ENCODE peak calls at places on chromosomes 12 and 14, in seven cellular contexts. One of them, this sample, is unnamed.

GRCh38 chr14:92680781-92681650 is 67.4 kb downstream of the LGMN start:
- DNase-seq in nephron progenitor cell: peak
- DNase-seq in fibroblast of mammary gland: peak
- DNase-seq in fibroblast of villous mesenchyme: peak
- DNase-seq in cardiac muscle cell: peak
- DNase-seq in progenitor cell of endocrine pancreas: peak
- DNase-seq in fibroblast of lung: peak
- DNase-seq in this sample: peak

GRCh38 chr12:122326597-122326996 is 60.3 kb upstream of the VPS33A start:
- DNase-seq in progenitor cell of endocrine pancreas: no peak
- DNase-seq in fibroblast of mammary gland: no peak
- DNase-seq in fibroblast of villous mesenchyme: no peak
- DNase-seq in fibroblast of lung: peak
- DNase-seq in nephron progenitor cell: no peak
- DNase-seq in cardiac muscle cell: no peak
- DNase-seq in this sample: no peak

GRCh38 chr12:113333877-113334785 is 778 bp downstream of the SLC8B1 start:
- DNase-seq in progenitor cell of endocrine pancreas: no peak
- DNase-seq in fibroblast of lung: no peak
- DNase-seq in cardiac muscle cell: no peak
- DNase-seq in nephron progenitor cell: no peak
- DNase-seq in fibroblast of mammary gland: no peak
- DNase-seq in fibroblast of villous mesenchyme: peak
- DNase-seq in this sample: no peak

GRCh38 chr12:31756977-31757420 is 28.2 kb upstream of the AMN1 start:
- DNase-seq in fibroblast of villous mesenchyme: peak
- DNase-seq in fibroblast of mammary gland: peak
- DNase-seq in nephron progenitor cell: no peak
- DNase-seq in cardiac muscle cell: no peak
- DNase-seq in progenitor cell of endocrine pancreas: no peak
- DNase-seq in fibroblast of lung: peak
- DNase-seq in this sample: no peak

GRCh38 chr12:92064420-92064819 is 81.2 kb downstream of the BTG1 start:
- DNase-seq in fibroblast of villous mesenchyme: peak
- DNase-seq in fibroblast of mammary gland: no peak
- DNase-seq in fibroblast of lung: no peak
- DNase-seq in progenitor cell of endocrine pancreas: no peak
- DNase-seq in cardiac muscle cell: peak
- DNase-seq in nephron progenitor cell: no peak
- DNase-seq in this sample: no peak

GRCh38 chr14:69363055-69363454 is 35.0 kb downstream of the ERH start:
- DNase-seq in fibroblast of mammary gland: peak
- DNase-seq in cardiac muscle cell: peak
- DNase-seq in fibroblast of lung: peak
- DNase-seq in nephron progenitor cell: peak
- DNase-seq in progenitor cell of endocrine pancreas: no peak
- DNase-seq in fibroblast of villous mesenchyme: peak
- DNase-seq in this sample: peak

GRCh38 chr14:49250517-49250916 is 335.7 kb downstream of the RPS29 start:
- DNase-seq in fibroblast of villous mesenchyme: no peak
- DNase-seq in nephron progenitor cell: no peak
- DNase-seq in fibroblast of mammary gland: no peak
- DNase-seq in cardiac muscle cell: no peak
- DNase-seq in fibroblast of lung: no peak
- DNase-seq in progenitor cell of endocrine pancreas: no peak
- DNase-seq in this sample: no peak

GRCh38 chr14:69226736-69227135 is 33.2 kb upstream of the GALNT16 start:
- DNase-seq in fibroblast of lung: peak
- DNase-seq in cardiac muscle cell: no peak
- DNase-seq in fibroblast of villous mesenchyme: peak
- DNase-seq in progenitor cell of endocrine pancreas: no peak
- DNase-seq in nephron progenitor cell: no peak
- DNase-seq in fibroblast of mammary gland: no peak
- DNase-seq in this sample: no peak

GRCh38 chr12:52231305-52232232 is 1.5 kb upstream of the KRT7 start:
- DNase-seq in cardiac muscle cell: no peak
- DNase-seq in nephron progenitor cell: no peak
- DNase-seq in fibroblast of lung: no peak
- DNase-seq in fibroblast of mammary gland: no peak
- DNase-seq in progenitor cell of endocrine pancreas: no peak
- DNase-seq in fibroblast of villous mesenchyme: no peak
- DNase-seq in this sample: no peak

GRCh38 chr14:55353686-55354467 is 57.8 kb downstream of the ATG14 start:
- DNase-seq in fibroblast of mammary gland: no peak
- DNase-seq in fibroblast of villous mesenchyme: no peak
- DNase-seq in progenitor cell of endocrine pancreas: no peak
- DNase-seq in cardiac muscle cell: no peak
- DNase-seq in nephron progenitor cell: no peak
- DNase-seq in fibroblast of lung: no peak
- DNase-seq in this sample: no peak

GRCh38 chr12:106736051-106736957 is 38.2 kb upstream of the RIC8B start:
- DNase-seq in cardiac muscle cell: no peak
- DNase-seq in fibroblast of villous mesenchyme: no peak
- DNase-seq in nephron progenitor cell: no peak
- DNase-seq in fibroblast of lung: no peak
- DNase-seq in fibroblast of mammary gland: no peak
- DNase-seq in progenitor cell of endocrine pancreas: no peak
- DNase-seq in this sample: no peak

GRCh38 chr14:61609143-61609851 is 86.0 kb upstream of the HIF1A start:
- DNase-seq in fibroblast of mammary gland: peak
- DNase-seq in fibroblast of lung: peak
- DNase-seq in progenitor cell of endocrine pancreas: no peak
- DNase-seq in fibroblast of villous mesenchyme: no peak
- DNase-seq in nephron progenitor cell: no peak
- DNase-seq in cardiac muscle cell: no peak
- DNase-seq in this sample: peak

GRCh38 chr14:102280376-102280962 is 24.5 kb downstream of the MOK start:
- DNase-seq in fibroblast of lung: peak
- DNase-seq in cardiac muscle cell: no peak
- DNase-seq in fibroblast of villous mesenchyme: peak
- DNase-seq in nephron progenitor cell: no peak
- DNase-seq in fibroblast of mammary gland: peak
- DNase-seq in progenitor cell of endocrine pancreas: no peak
- DNase-seq in this sample: no peak

GRCh38 chr12:7709969-7710368 is 1.3 kb upstream of the DPPA3 start:
- DNase-seq in fibroblast of lung: no peak
- DNase-seq in cardiac muscle cell: peak
- DNase-seq in nephron progenitor cell: no peak
- DNase-seq in fibroblast of villous mesenchyme: no peak
- DNase-seq in fibroblast of mammary gland: no peak
- DNase-seq in progenitor cell of endocrine pancreas: no peak
- DNase-seq in this sample: no peak

GRCh38 chr12:57389033-57389432 is 41.8 kb downstream of the R3HDM2 start:
- DNase-seq in fibroblast of mammary gland: peak
- DNase-seq in nephron progenitor cell: no peak
- DNase-seq in fibroblast of lung: peak
- DNase-seq in fibroblast of villous mesenchyme: peak
- DNase-seq in progenitor cell of endocrine pancreas: no peak
- DNase-seq in cardiac muscle cell: no peak
- DNase-seq in this sample: no peak

GRCh38 chr14:22271838-22272237 is 317.2 kb downstream of the DAD1 start:
- DNase-seq in fibroblast of mammary gland: no peak
- DNase-seq in progenitor cell of endocrine pancreas: no peak
- DNase-seq in nephron progenitor cell: no peak
- DNase-seq in fibroblast of villous mesenchyme: no peak
- DNase-seq in cardiac muscle cell: no peak
- DNase-seq in fibroblast of lung: no peak
- DNase-seq in this sample: no peak

GRCh38 chr14:76965232-76965631 is 63.3 kb downstream of the IRF2BPL start:
- DNase-seq in fibroblast of lung: no peak
- DNase-seq in progenitor cell of endocrine pancreas: no peak
- DNase-seq in fibroblast of mammary gland: no peak
- DNase-seq in nephron progenitor cell: no peak
- DNase-seq in cardiac muscle cell: no peak
- DNase-seq in fibroblast of villous mesenchyme: no peak
- DNase-seq in this sample: no peak

GRCh38 chr12:48004039-48004940 is at the start of gene COL2A1:
- DNase-seq in fibroblast of lung: no peak
- DNase-seq in progenitor cell of endocrine pancreas: peak
- DNase-seq in fibroblast of mammary gland: no peak
- DNase-seq in nephron progenitor cell: peak
- DNase-seq in cardiac muscle cell: peak
- DNase-seq in fibroblast of villous mesenchyme: peak
- DNase-seq in this sample: peak

GRCh38 chr12:100138048-100138907 is 4.4 kb downstream of the BLTP3B start:
- DNase-seq in fibroblast of lung: no peak
- DNase-seq in nephron progenitor cell: no peak
- DNase-seq in fibroblast of mammary gland: peak
- DNase-seq in fibroblast of villous mesenchyme: peak
- DNase-seq in progenitor cell of endocrine pancreas: no peak
- DNase-seq in cardiac muscle cell: peak
- DNase-seq in this sample: no peak

GRCh38 chr14:103392572-103392971 is 7.4 kb downstream of the MARK3 start:
- DNase-seq in fibroblast of mammary gland: no peak
- DNase-seq in nephron progenitor cell: no peak
- DNase-seq in fibroblast of lung: no peak
- DNase-seq in cardiac muscle cell: no peak
- DNase-seq in fibroblast of villous mesenchyme: no peak
- DNase-seq in progenitor cell of endocrine pancreas: no peak
- DNase-seq in this sample: no peak

GRCh38 chr12:63440063-63440462 is 228.2 kb downstream of the DPY19L2 start:
- DNase-seq in fibroblast of lung: no peak
- DNase-seq in cardiac muscle cell: no peak
- DNase-seq in fibroblast of mammary gland: no peak
- DNase-seq in progenitor cell of endocrine pancreas: no peak
- DNase-seq in fibroblast of villous mesenchyme: no peak
- DNase-seq in nephron progenitor cell: no peak
- DNase-seq in this sample: no peak

DNA sequence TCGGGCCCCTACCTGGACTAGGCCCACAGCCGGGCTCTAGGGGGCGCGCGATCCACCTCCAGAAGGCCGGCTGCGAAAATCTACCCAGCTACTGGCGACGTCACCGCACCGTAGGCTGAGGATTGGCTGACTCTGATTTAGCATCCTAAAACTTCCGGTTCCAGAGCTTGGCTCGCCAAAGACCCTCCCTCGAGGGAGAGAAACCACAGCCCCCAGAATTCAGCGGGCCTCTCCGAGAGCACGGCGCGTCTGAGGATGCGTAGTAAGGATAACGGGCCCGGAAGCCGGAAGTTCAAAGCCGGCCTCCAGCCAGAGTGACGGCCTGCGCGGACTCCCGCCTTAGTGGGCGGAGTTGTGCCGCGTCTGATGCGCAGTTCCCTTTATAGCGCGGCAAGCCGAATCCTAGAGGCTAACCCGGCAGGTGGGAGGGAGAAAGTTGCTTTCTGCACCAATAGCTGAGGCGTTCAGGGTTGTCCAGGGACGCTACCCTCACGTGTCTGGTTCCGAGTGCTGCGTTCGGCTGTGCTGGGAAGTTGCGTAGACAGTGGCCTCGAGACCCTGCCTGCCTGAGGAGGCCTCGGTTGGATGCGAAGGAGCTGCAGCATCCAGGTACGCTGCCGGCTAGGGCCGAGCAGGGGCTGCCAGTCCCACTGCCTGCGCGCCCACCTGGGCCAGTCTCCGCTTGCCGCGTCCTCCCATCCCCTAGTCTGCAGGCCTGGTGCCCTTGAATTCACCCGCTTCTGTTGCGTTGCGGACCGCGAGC is at the start of gene COX14:
- DNase-seq in progenitor cell of endocrine pancreas: peak
- DNase-seq in nephron progenitor cell: peak
- DNase-seq in cardiac muscle cell: peak
- DNase-seq in fibroblast of villous mesenchyme: peak
- DNase-seq in fibroblast of lung: peak
- DNase-seq in fibroblast of mammary gland: peak
- DNase-seq in this sample: peak
- TF ChIP-seq CTCF in progenitor cell of endocrine pancreas: peak
- TF ChIP-seq CTCF in nephron progenitor cell: peak
- TF ChIP-seq CTCF in cardiac muscle cell: peak
- TF ChIP-seq CTCF in fibroblast of villous mesenchyme: peak
- TF ChIP-seq CTCF in fibroblast of lung: peak
- TF ChIP-seq CTCF in fibroblast of mammary gland: peak
- TF ChIP-seq CTCF in this sample: peak

DNA sequence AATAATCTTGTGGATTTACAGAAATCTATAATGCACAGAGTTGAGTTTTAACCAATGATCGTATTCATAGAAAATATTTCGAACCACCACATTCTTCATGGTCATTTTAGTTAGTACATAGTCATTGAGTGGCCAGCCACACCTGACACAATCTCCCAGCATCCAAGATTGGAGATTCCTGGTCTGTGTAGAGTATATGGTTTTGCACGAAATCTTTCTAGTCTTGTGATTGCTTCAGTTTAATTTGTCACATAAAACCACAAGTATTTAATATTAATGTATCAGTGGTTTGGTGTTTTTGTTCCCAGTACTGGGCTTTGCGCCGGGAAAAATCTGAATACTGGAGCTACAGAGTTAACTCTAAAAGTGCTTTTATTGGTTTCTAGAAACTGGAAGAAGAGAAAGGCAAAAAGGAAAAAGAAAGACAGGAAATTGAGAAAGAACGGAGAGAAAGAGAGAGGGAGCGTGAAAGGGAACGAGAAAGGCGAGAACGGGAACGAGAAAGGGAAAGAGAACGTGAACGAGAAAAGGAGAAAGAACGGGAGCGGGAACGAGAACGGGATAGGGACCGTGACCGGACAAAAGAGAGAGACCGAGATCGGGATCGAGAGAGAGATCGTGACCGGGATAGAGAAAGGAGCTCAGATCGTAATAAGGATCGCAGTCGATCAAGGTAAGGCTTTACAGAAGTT is 33.4 kb upstream of the PSEN1 start:
- DNase-seq in cardiac muscle cell: no peak
- DNase-seq in nephron progenitor cell: no peak
- DNase-seq in fibroblast of villous mesenchyme: no peak
- DNase-seq in fibroblast of mammary gland: no peak
- DNase-seq in fibroblast of lung: peak
- DNase-seq in progenitor cell of endocrine pancreas: no peak
- DNase-seq in this sample: no peak
- TF ChIP-seq CTCF in cardiac muscle cell: no peak
- TF ChIP-seq CTCF in nephron progenitor cell: no peak
- TF ChIP-seq CTCF in fibroblast of villous mesenchyme: no peak
- TF ChIP-seq CTCF in fibroblast of mammary gland: no peak
- TF ChIP-seq CTCF in fibroblast of lung: no peak
- TF ChIP-seq CTCF in progenitor cell of endocrine pancreas: no peak
- TF ChIP-seq CTCF in this sample: no peak

DNA sequence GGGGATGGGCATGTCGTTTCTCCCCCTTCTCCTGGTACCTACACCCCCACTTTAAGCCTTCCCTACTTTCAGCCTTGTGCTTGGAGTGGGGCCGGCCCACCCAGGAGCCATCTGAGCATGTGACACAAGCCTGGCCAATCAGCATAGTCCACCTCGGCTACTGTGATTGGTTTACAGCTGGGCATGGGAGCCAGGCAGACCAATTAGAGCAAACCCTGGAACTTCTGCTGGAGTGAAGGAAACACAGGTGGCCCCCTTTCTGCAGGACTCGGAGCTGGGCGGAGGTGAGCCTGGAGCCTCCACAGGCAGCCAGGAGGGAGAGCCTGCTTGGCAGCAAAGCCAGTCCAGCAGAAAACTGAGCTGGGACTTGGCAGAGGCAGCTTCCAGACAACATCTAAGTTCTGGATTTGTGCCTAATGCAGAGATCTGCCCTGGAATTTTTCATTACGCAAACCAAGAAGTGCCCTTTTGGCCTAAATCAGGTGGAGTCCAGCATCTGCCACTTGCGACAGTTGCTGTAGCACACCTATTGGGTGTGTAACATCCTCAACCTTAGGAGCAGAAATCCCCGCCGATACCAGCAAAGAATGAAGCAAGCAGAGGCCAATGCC is 59.5 kb downstream of the SCARB1 start:
- DNase-seq in cardiac muscle cell: no peak
- DNase-seq in fibroblast of mammary gland: peak
- DNase-seq in progenitor cell of endocrine pancreas: no peak
- DNase-seq in fibroblast of villous mesenchyme: peak
- DNase-seq in nephron progenitor cell: no peak
- DNase-seq in fibroblast of lung: peak
- DNase-seq in this sample: no peak
- TF ChIP-seq CTCF in cardiac muscle cell: no peak
- TF ChIP-seq CTCF in fibroblast of mammary gland: no peak
- TF ChIP-seq CTCF in progenitor cell of endocrine pancreas: no peak
- TF ChIP-seq CTCF in fibroblast of villous mesenchyme: no peak
- TF ChIP-seq CTCF in nephron progenitor cell: no peak
- TF ChIP-seq CTCF in fibroblast of lung: no peak
- TF ChIP-seq CTCF in this sample: no peak

GRCh38 chr14:20247651-20248246 is 8.7 kb downstream of the OR11H4 start:
- DNase-seq in fibroblast of lung: no peak
- DNase-seq in nephron progenitor cell: no peak
- DNase-seq in cardiac muscle cell: no peak
- DNase-seq in fibroblast of mammary gland: no peak
- DNase-seq in fibroblast of villous mesenchyme: no peak
- DNase-seq in progenitor cell of endocrine pancreas: no peak
- DNase-seq in this sample: no peak
- TF ChIP-seq CTCF in fibroblast of lung: no peak
- TF ChIP-seq CTCF in nephron progenitor cell: no peak
- TF ChIP-seq CTCF in cardiac muscle cell: no peak
- TF ChIP-seq CTCF in fibroblast of mammary gland: no peak
- TF ChIP-seq CTCF in fibroblast of villous mesenchyme: no peak
- TF ChIP-seq CTCF in progenitor cell of endocrine pancreas: no peak
- TF ChIP-seq CTCF in this sample: no peak

This sample was measured in endothelial cell.